ENCODE peak calls at places on chromosomes 6 and 20, in nine cellular contexts. One of them, this sample, is unnamed.

GRCh38 chr20:3221398-3222226 is 12.3 kb downstream of the ITPA start:
- DNase-seq in mammary epithelial cell: no peak
- DNase-seq in endothelial cell: no peak
- DNase-seq in T-helper 17 cell: no peak
- DNase-seq in GM18507: no peak
- DNase-seq in SHP77: no peak
- DNase-seq in AG04450: no peak
- DNase-seq in NCI-H1048: no peak
- DNase-seq in GM20000: no peak
- DNase-seq in this sample: no peak

GRCh38 chr6:137878810-137879285 is 11.8 kb downstream of the TNFAIP3 start:
- DNase-seq in mammary epithelial cell: no peak
- DNase-seq in endothelial cell: peak; percentile 76
- DNase-seq in NCI-H1048: no peak
- DNase-seq in GM18507: no peak
- DNase-seq in GM20000: no peak
- DNase-seq in SHP77: no peak
- DNase-seq in AG04450: no peak
- DNase-seq in T-helper 17 cell: peak; percentile 25
- DNase-seq in this sample: no peak

GRCh38 chr20:48928832-48929725 is 7.6 kb downstream of the ARFGEF2 start:
- DNase-seq in NCI-H1048: no peak
- DNase-seq in AG04450: no peak
- DNase-seq in T-helper 17 cell: no peak
- DNase-seq in SHP77: no peak
- DNase-seq in GM20000: no peak
- DNase-seq in GM18507: no peak
- DNase-seq in mammary epithelial cell: no peak
- DNase-seq in endothelial cell: no peak
- DNase-seq in this sample: no peak

GRCh38 chr20:25054133-25054820 is 3.7 kb downstream of the ACSS1 start:
- DNase-seq in GM20000: no peak
- DNase-seq in SHP77: no peak
- DNase-seq in AG04450: no peak
- DNase-seq in T-helper 17 cell: no peak
- DNase-seq in endothelial cell: no peak
- DNase-seq in NCI-H1048: no peak
- DNase-seq in GM18507: no peak
- DNase-seq in mammary epithelial cell: no peak
- DNase-seq in this sample: no peak

GRCh38 chr20:14446446-14446845 is 109.0 kb upstream of the FLRT3 start:
- DNase-seq in GM20000: no peak
- DNase-seq in endothelial cell: no peak
- DNase-seq in GM18507: no peak
- DNase-seq in NCI-H1048: no peak
- DNase-seq in T-helper 17 cell: no peak
- DNase-seq in SHP77: no peak
- DNase-seq in AG04450: no peak
- DNase-seq in mammary epithelial cell: no peak
- DNase-seq in this sample: no peak

GRCh38 chr6:158211273-158212055 is 43.3 kb downstream of the GTF2H5 start:
- DNase-seq in mammary epithelial cell: peak; percentile 35
- DNase-seq in NCI-H1048: no peak
- DNase-seq in endothelial cell: no peak
- DNase-seq in SHP77: no peak
- DNase-seq in T-helper 17 cell: no peak
- DNase-seq in GM18507: no peak
- DNase-seq in GM20000: no peak
- DNase-seq in AG04450: no peak
- DNase-seq in this sample: no peak

GRCh38 chr20:36493013-36493800 is 48.1 kb upstream of the MYL9 start:
- DNase-seq in GM18507: no peak
- DNase-seq in AG04450: no peak
- DNase-seq in endothelial cell: peak; percentile 27
- DNase-seq in mammary epithelial cell: no peak
- DNase-seq in SHP77: peak; percentile 32
- DNase-seq in GM20000: no peak
- DNase-seq in NCI-H1048: no peak
- DNase-seq in T-helper 17 cell: no peak
- DNase-seq in this sample: no peak

GRCh38 chr6:54335871-54336270 is 27.6 kb downstream of the TINAG start:
- DNase-seq in T-helper 17 cell: no peak
- DNase-seq in GM20000: no peak
- DNase-seq in SHP77: no peak
- DNase-seq in endothelial cell: no peak
- DNase-seq in NCI-H1048: no peak
- DNase-seq in mammary epithelial cell: peak; percentile 87
- DNase-seq in GM18507: no peak
- DNase-seq in AG04450: peak; percentile 85
- DNase-seq in this sample: no peak

GRCh38 chr20:39025883-39026282 is 63.7 kb downstream of the DHX35 start:
- DNase-seq in mammary epithelial cell: no peak
- DNase-seq in SHP77: no peak
- DNase-seq in GM18507: no peak
- DNase-seq in T-helper 17 cell: no peak
- DNase-seq in NCI-H1048: no peak
- DNase-seq in AG04450: no peak
- DNase-seq in GM20000: no peak
- DNase-seq in endothelial cell: no peak
- DNase-seq in this sample: no peak

GRCh38 chr6:73180076-73180717 is 45.1 kb downstream of the KHDC1L start:
- DNase-seq in GM20000: no peak
- DNase-seq in GM18507: no peak
- DNase-seq in endothelial cell: no peak
- DNase-seq in T-helper 17 cell: no peak
- DNase-seq in SHP77: no peak
- DNase-seq in NCI-H1048: no peak
- DNase-seq in mammary epithelial cell: peak; percentile 21
- DNase-seq in AG04450: no peak
- DNase-seq in this sample: no peak

GRCh38 chr6:154187203-154187602 is 148.2 kb downstream of the OPRM1 start:
- DNase-seq in GM18507: no peak
- DNase-seq in SHP77: peak; percentile 15
- DNase-seq in NCI-H1048: no peak
- DNase-seq in mammary epithelial cell: no peak
- DNase-seq in AG04450: no peak
- DNase-seq in GM20000: no peak
- DNase-seq in endothelial cell: no peak
- DNase-seq in T-helper 17 cell: no peak
- DNase-seq in this sample: no peak

GRCh38 chr6:2765166-2765895 is at the start of gene WRNIP1:
- DNase-seq in SHP77: peak; percentile 97
- DNase-seq in T-helper 17 cell: peak; percentile 90
- DNase-seq in GM20000: peak; percentile 98
- DNase-seq in endothelial cell: peak; percentile 97
- DNase-seq in GM18507: peak; percentile 90
- DNase-seq in NCI-H1048: peak; percentile 96
- DNase-seq in AG04450: peak; percentile 98
- DNase-seq in mammary epithelial cell: peak; percentile 99
- DNase-seq in this sample: peak; percentile 99

GRCh38 chr6:37033819-37034790 is 28.6 kb downstream of the FGD2 start:
- DNase-seq in AG04450: no peak
- DNase-seq in GM18507: no peak
- DNase-seq in endothelial cell: no peak
- DNase-seq in SHP77: no peak
- DNase-seq in T-helper 17 cell: no peak
- DNase-seq in mammary epithelial cell: no peak
- DNase-seq in GM20000: no peak
- DNase-seq in NCI-H1048: no peak
- DNase-seq in this sample: no peak

GRCh38 chr6:112268628-112269027 is 14.3 kb upstream of the LAMA4 start:
- DNase-seq in mammary epithelial cell: no peak
- DNase-seq in GM20000: no peak
- DNase-seq in AG04450: no peak
- DNase-seq in NCI-H1048: no peak
- DNase-seq in endothelial cell: no peak
- DNase-seq in T-helper 17 cell: no peak
- DNase-seq in SHP77: no peak
- DNase-seq in GM18507: no peak
- DNase-seq in this sample: no peak

GRCh38 chr6:4491501-4492260 is 284.5 kb upstream of the CDYL start:
- DNase-seq in AG04450: no peak
- DNase-seq in mammary epithelial cell: peak; percentile 67
- DNase-seq in T-helper 17 cell: no peak
- DNase-seq in NCI-H1048: no peak
- DNase-seq in endothelial cell: no peak
- DNase-seq in SHP77: no peak
- DNase-seq in GM20000: no peak
- DNase-seq in GM18507: no peak
- DNase-seq in this sample: no peak

GRCh38 chr6:79802657-79803310 is 144.6 kb downstream of the ELOVL4 start:
- DNase-seq in AG04450: no peak
- DNase-seq in mammary epithelial cell: no peak
- DNase-seq in SHP77: no peak
- DNase-seq in T-helper 17 cell: no peak
- DNase-seq in GM20000: no peak
- DNase-seq in endothelial cell: no peak
- DNase-seq in GM18507: no peak
- DNase-seq in NCI-H1048: no peak
- DNase-seq in this sample: no peak

GRCh38 chr6:134363323-134364039 is 45.6 kb upstream of the SGK1 start:
- DNase-seq in GM18507: no peak
- DNase-seq in GM20000: no peak
- DNase-seq in SHP77: no peak
- DNase-seq in endothelial cell: no peak
- DNase-seq in mammary epithelial cell: peak; percentile 98
- DNase-seq in AG04450: no peak
- DNase-seq in NCI-H1048: no peak
- DNase-seq in T-helper 17 cell: no peak
- DNase-seq in this sample: no peak

GRCh38 chr20:48621256-48622078 is 206.3 kb downstream of the PREX1 start:
- DNase-seq in mammary epithelial cell: peak; percentile 59
- DNase-seq in AG04450: no peak
- DNase-seq in endothelial cell: no peak
- DNase-seq in GM18507: no peak
- DNase-seq in T-helper 17 cell: no peak
- DNase-seq in SHP77: no peak
- DNase-seq in GM20000: no peak
- DNase-seq in NCI-H1048: no peak
- DNase-seq in this sample: no peak

GRCh38 chr6:157911278-157911677 is 70.4 kb upstream of the SYNJ2 start:
- DNase-seq in GM20000: no peak
- DNase-seq in mammary epithelial cell: no peak
- DNase-seq in SHP77: no peak
- DNase-seq in T-helper 17 cell: no peak
- DNase-seq in endothelial cell: no peak
- DNase-seq in NCI-H1048: no peak
- DNase-seq in GM18507: no peak
- DNase-seq in AG04450: no peak
- DNase-seq in this sample: no peak

GRCh38 chr6:128932061-128932460 is 49.1 kb downstream of the LAMA2 start:
- DNase-seq in endothelial cell: no peak
- DNase-seq in mammary epithelial cell: peak; percentile 67
- DNase-seq in NCI-H1048: no peak
- DNase-seq in GM18507: no peak
- DNase-seq in T-helper 17 cell: no peak
- DNase-seq in SHP77: no peak
- DNase-seq in AG04450: no peak
- DNase-seq in GM20000: no peak
- DNase-seq in this sample: no peak

GRCh38 chr6:37168809-37169457 is 1.0 kb upstream of the PIM1 start:
- DNase-seq in GM20000: no peak
- DNase-seq in NCI-H1048: no peak
- DNase-seq in mammary epithelial cell: no peak
- DNase-seq in AG04450: no peak
- DNase-seq in T-helper 17 cell: no peak
- DNase-seq in SHP77: peak; percentile 47
- DNase-seq in GM18507: no peak
- DNase-seq in endothelial cell: no peak
- DNase-seq in this sample: no peak

GRCh38 chr6:4510317-4510716 is 265.9 kb upstream of the CDYL start:
- DNase-seq in GM18507: no peak
- DNase-seq in endothelial cell: no peak
- DNase-seq in GM20000: no peak
- DNase-seq in mammary epithelial cell: no peak
- DNase-seq in NCI-H1048: no peak
- DNase-seq in SHP77: no peak
- DNase-seq in AG04450: no peak
- DNase-seq in T-helper 17 cell: no peak
- DNase-seq in this sample: no peak

GRCh38 chr6:29762051-29762450 is 38.8 kb downstream of the HLA-F start:
- DNase-seq in endothelial cell: no peak
- DNase-seq in mammary epithelial cell: no peak
- DNase-seq in GM20000: no peak
- DNase-seq in AG04450: no peak
- DNase-seq in GM18507: no peak
- DNase-seq in T-helper 17 cell: no peak
- DNase-seq in NCI-H1048: no peak
- DNase-seq in SHP77: no peak
- DNase-seq in this sample: no peak

GRCh38 chr6:115977220-115977619 is 83.5 kb downstream of the FRK start:
- DNase-seq in mammary epithelial cell: no peak
- DNase-seq in NCI-H1048: no peak
- DNase-seq in SHP77: no peak
- DNase-seq in GM20000: no peak
- DNase-seq in endothelial cell: no peak
- DNase-seq in GM18507: no peak
- DNase-seq in AG04450: no peak
- DNase-seq in T-helper 17 cell: no peak
- DNase-seq in this sample: no peak

GRCh38 chr6:52534966-52535390 is 41.9 kb downstream of the TRAM2 start:
- DNase-seq in mammary epithelial cell: no peak
- DNase-seq in SHP77: no peak
- DNase-seq in T-helper 17 cell: no peak
- DNase-seq in endothelial cell: no peak
- DNase-seq in GM18507: no peak
- DNase-seq in AG04450: no peak
- DNase-seq in NCI-H1048: no peak
- DNase-seq in GM20000: peak; percentile 32
- DNase-seq in this sample: no peak

GRCh38 chr20:3995067-3995748 is 20.1 kb downstream of the RNF24 start:
- DNase-seq in endothelial cell: no peak
- DNase-seq in T-helper 17 cell: no peak
- DNase-seq in NCI-H1048: no peak
- DNase-seq in SHP77: no peak
- DNase-seq in mammary epithelial cell: peak; percentile 47
- DNase-seq in AG04450: no peak
- DNase-seq in GM18507: no peak
- DNase-seq in GM20000: no peak
- DNase-seq in this sample: no peak

GRCh38 chr20:34569598-34569997 is 11.1 kb downstream of the MAP1LC3A start:
- DNase-seq in endothelial cell: no peak
- DNase-seq in GM18507: no peak
- DNase-seq in NCI-H1048: no peak
- DNase-seq in T-helper 17 cell: no peak
- DNase-seq in GM20000: no peak
- DNase-seq in AG04450: no peak
- DNase-seq in SHP77: no peak
- DNase-seq in mammary epithelial cell: no peak
- DNase-seq in this sample: no peak

GRCh38 chr6:106381223-106381622 is 20.7 kb downstream of the CRYBG1 start:
- DNase-seq in GM18507: no peak
- DNase-seq in SHP77: no peak
- DNase-seq in T-helper 17 cell: no peak
- DNase-seq in endothelial cell: no peak
- DNase-seq in mammary epithelial cell: peak; percentile 78
- DNase-seq in NCI-H1048: no peak
- DNase-seq in GM20000: no peak
- DNase-seq in AG04450: no peak
- DNase-seq in this sample: no peak

This sample was measured in MM.1S.